ENCODE peak calls at places on chromosomes 7 and 10, in nine cellular contexts. I is activated T-cell treated with anti-CD3 and anti-CD28 coated beads for 48 hours; Y is breast epithelium; R is CMK; N is Panc1; Z is activated CD4-positive, alpha-beta T cell treated with anti-CD3 and anti-CD28 coated beads, Interleukin-2, amount 10 ng/mL, durations not matched to agents 7 days and 5 days; B is GM12892; P is NCI-H1436; O is HT1080. L is an unnamed sample.

GRCh38 chr7:95549818-95550529 is 46.3 kb downstream of the PDK4 start:
- DNase-seq in I (no peak), Y (peak; percentile 86), R (no peak), N (peak; percentile 82), Z (no peak), B (no peak), P (no peak), O (peak; percentile 96), L (no peak)

GRCh38 chr7:39089194-39089593 is 111.5 kb downstream of the POU6F2 start:
- DNase-seq in I (no peak), Y (no peak), R (no peak), N (no peak), Z (no peak), B (no peak), P (no peak), O (no peak), L (no peak)

GRCh38 chr7:12985752-12986151 is 298.3 kb downstream of the ARL4A start:
- DNase-seq in I (no peak), Y (no peak), R (no peak), N (no peak), Z (no peak), B (no peak), P (no peak), O (no peak), L (no peak)

GRCh38 chr7:151853896-151854807 is 22.8 kb downstream of the PRKAG2 start:
- DNase-seq in I (no peak), Y (no peak), R (no peak), N (no peak), Z (no peak), B (no peak), P (no peak), O (no peak), L (no peak)

GRCh38 chr7:26376208-26376917 is 84.7 kb downstream of the SNX10 start:
- DNase-seq in I (peak; percentile 40), Y (peak; percentile 60), R (no peak), N (no peak), Z (peak; percentile 26), B (peak; percentile 31), P (peak; percentile 82), O (no peak), L (no peak)

GRCh38 chr10:69855346-69856163 is 53.8 kb downstream of the COL13A1 start:
- DNase-seq in I (no peak), Y (no peak), R (no peak), N (no peak), Z (no peak), B (no peak), P (no peak), O (no peak), L (no peak)

GRCh38 chr7:121398246-121398645 is 2.1 kb upstream of the FAM3C start:
- DNase-seq in I (no peak), Y (no peak), R (no peak), N (no peak), Z (no peak), B (no peak), P (peak; percentile 0), O (no peak), L (no peak)

GRCh38 chr10:51760864-51761263 is 61.5 kb upstream of the CSTF2T start:
- DNase-seq in I (no peak), Y (no peak), R (no peak), N (no peak), Z (no peak), B (no peak), P (no peak), O (no peak), L (no peak)

GRCh38 chr10:28975891-28976471 is 298.7 kb downstream of the BAMBI start:
- DNase-seq in I (no peak), Y (no peak), R (no peak), N (no peak), Z (no peak), B (no peak), P (peak; percentile 49), O (peak; percentile 42), L (peak; percentile 97)

GRCh38 chr7:122487131-122487530 is 182.6 kb upstream of the FEZF1 start:
- DNase-seq in I (no peak), Y (no peak), R (no peak), N (no peak), Z (no peak), B (no peak), P (no peak), O (peak; percentile 5), L (no peak)

GRCh38 chr7:106560482-106560881 is 100.5 kb downstream of the CCDC71L start:
- DNase-seq in I (no peak), Y (no peak), R (no peak), N (no peak), Z (no peak), B (no peak), P (no peak), O (no peak), L (no peak)

GRCh38 chr7:36265720-36266119 is 112.7 kb downstream of the EEPD1 start:
- DNase-seq in I (no peak), Y (no peak), R (no peak), N (no peak), Z (no peak), B (no peak), P (no peak), O (no peak), L (no peak)

GRCh38 chr7:30733216-30733615 is 18.7 kb upstream of the INMT start:
- DNase-seq in I (no peak), Y (no peak), R (no peak), N (no peak), Z (no peak), B (no peak), P (no peak), O (no peak), L (no peak)

GRCh38 chr10:17232276-17232987 is 4.4 kb downstream of the VIM start:
- DNase-seq in I (no peak), Y (no peak), R (no peak), N (no peak), Z (no peak), B (no peak), P (no peak), O (no peak), L (no peak)

GRCh38 chr10:121282264-121282663 is 316.0 kb downstream of the FGFR2 start:
- DNase-seq in I (no peak), Y (no peak), R (no peak), N (no peak), Z (no peak), B (no peak), P (no peak), O (no peak), L (no peak)

GRCh38 chr7:1561036-1561940 is 5.3 kb upstream of the TMEM184A start:
- DNase-seq in I (no peak), Y (no peak), R (no peak), N (no peak), Z (no peak), B (no peak), P (no peak), O (no peak), L (no peak)

GRCh38 chr7:17706734-17707133 is 233.6 kb downstream of the SNX13 start:
- DNase-seq in I (peak; percentile 6), Y (no peak), R (no peak), N (peak; percentile 77), Z (peak; percentile 37), B (peak; percentile 1), P (peak; percentile 36), O (peak; percentile 74), L (no peak)

GRCh38 chr10:79471776-79472175 is 26.4 kb upstream of the ZCCHC24 start:
- DNase-seq in I (no peak), Y (no peak), R (no peak), N (no peak), Z (no peak), B (no peak), P (no peak), O (no peak), L (no peak)

GRCh38 chr10:14009315-14010082 is 321.2 kb downstream of the FRMD4A start:
- DNase-seq in I (peak; percentile 63), Y (no peak), R (no peak), N (no peak), Z (peak; percentile 67), B (no peak), P (no peak), O (peak; percentile 91), L (no peak)

GRCh38 chr10:34088208-34088794 is 726.8 kb downstream of the PARD3 start:
- DNase-seq in I (no peak), Y (no peak), R (no peak), N (no peak), Z (no peak), B (no peak), P (no peak), O (no peak), L (no peak)

GRCh38 chr7:90788057-90788456 is 191.9 kb downstream of the CDK14 start:
- DNase-seq in I (no peak), Y (no peak), R (no peak), N (no peak), Z (no peak), B (no peak), P (no peak), O (no peak), L (no peak)

L was measured in NCI-H187 treated with DMSO at 0.1 percent for 48 hours.